ENCODE peak calls at places on chromosomes 5 and 9, in eight cellular contexts. One of them, this sample, is unnamed.

GRCh38 chr9:81601639-81602623 is 87.4 kb downstream of the TLE1 start:
- DNase-seq in body of pancreas: no peak
- DNase-seq in PC-9: no peak
- DNase-seq in tibial nerve: no peak
- DNase-seq in prostate gland: no peak
- DNase-seq in left ventricle myocardium inferior: no peak
- DNase-seq in CD8-positive, alpha-beta memory T cell: no peak
- DNase-seq in CD8-positive, alpha-beta T cell: no peak
- DNase-seq in this sample: no peak

GRCh38 chr9:88418715-88419540 is 30.7 kb downstream of the SPIN1 start:
- DNase-seq in CD8-positive, alpha-beta memory T cell: no peak
- DNase-seq in tibial nerve: no peak
- DNase-seq in PC-9: no peak
- DNase-seq in CD8-positive, alpha-beta T cell: no peak
- DNase-seq in body of pancreas: no peak
- DNase-seq in prostate gland: no peak
- DNase-seq in left ventricle myocardium inferior: no peak
- DNase-seq in this sample: no peak

GRCh38 chr5:56279979-56280378 is 46.8 kb upstream of the ANKRD55 start:
- DNase-seq in body of pancreas: no peak
- DNase-seq in tibial nerve: no peak
- DNase-seq in left ventricle myocardium inferior: no peak
- DNase-seq in CD8-positive, alpha-beta T cell: no peak
- DNase-seq in CD8-positive, alpha-beta memory T cell: no peak
- DNase-seq in prostate gland: no peak
- DNase-seq in PC-9: peak
- DNase-seq in this sample: no peak

GRCh38 chr5:174311121-174311520 is 265.6 kb downstream of the NSG2 start:
- DNase-seq in left ventricle myocardium inferior: no peak
- DNase-seq in body of pancreas: no peak
- DNase-seq in tibial nerve: no peak
- DNase-seq in PC-9: no peak
- DNase-seq in CD8-positive, alpha-beta T cell: no peak
- DNase-seq in CD8-positive, alpha-beta memory T cell: no peak
- DNase-seq in prostate gland: no peak
- DNase-seq in this sample: no peak

GRCh38 chr9:137984520-137985257 is 107.1 kb downstream of the CACNA1B start:
- DNase-seq in body of pancreas: no peak
- DNase-seq in tibial nerve: no peak
- DNase-seq in left ventricle myocardium inferior: no peak
- DNase-seq in prostate gland: no peak
- DNase-seq in CD8-positive, alpha-beta T cell: no peak
- DNase-seq in CD8-positive, alpha-beta memory T cell: no peak
- DNase-seq in PC-9: no peak
- DNase-seq in this sample: no peak

GRCh38 chr9:87443006-87443405 is 54.7 kb upstream of the DAPK1 start:
- DNase-seq in CD8-positive, alpha-beta T cell: no peak
- DNase-seq in PC-9: no peak
- DNase-seq in left ventricle myocardium inferior: no peak
- DNase-seq in tibial nerve: no peak
- DNase-seq in CD8-positive, alpha-beta memory T cell: no peak
- DNase-seq in body of pancreas: no peak
- DNase-seq in prostate gland: no peak
- DNase-seq in this sample: no peak

GRCh38 chr9:114611516-114612271 is 603 bp downstream of the TMEM268 start:
- DNase-seq in body of pancreas: peak
- DNase-seq in CD8-positive, alpha-beta memory T cell: no peak
- DNase-seq in PC-9: no peak
- DNase-seq in tibial nerve: peak
- DNase-seq in prostate gland: peak
- DNase-seq in left ventricle myocardium inferior: peak
- DNase-seq in CD8-positive, alpha-beta T cell: peak
- DNase-seq in this sample: peak

GRCh38 chr9:113896713-113897112 is 20.6 kb downstream of the ZNF618 start:
- DNase-seq in tibial nerve: no peak
- DNase-seq in CD8-positive, alpha-beta memory T cell: no peak
- DNase-seq in left ventricle myocardium inferior: no peak
- DNase-seq in CD8-positive, alpha-beta T cell: no peak
- DNase-seq in prostate gland: no peak
- DNase-seq in PC-9: no peak
- DNase-seq in body of pancreas: no peak
- DNase-seq in this sample: no peak

GRCh38 chr5:94793113-94793815 is 174.8 kb downstream of the SLF1 start:
- DNase-seq in PC-9: no peak
- DNase-seq in CD8-positive, alpha-beta memory T cell: peak
- DNase-seq in prostate gland: no peak
- DNase-seq in body of pancreas: no peak
- DNase-seq in CD8-positive, alpha-beta T cell: no peak
- DNase-seq in tibial nerve: no peak
- DNase-seq in left ventricle myocardium inferior: no peak
- DNase-seq in this sample: no peak

GRCh38 chr5:13552361-13552760 is 392.1 kb downstream of the DNAH5 start:
- DNase-seq in prostate gland: no peak
- DNase-seq in CD8-positive, alpha-beta memory T cell: no peak
- DNase-seq in left ventricle myocardium inferior: no peak
- DNase-seq in CD8-positive, alpha-beta T cell: no peak
- DNase-seq in tibial nerve: no peak
- DNase-seq in body of pancreas: no peak
- DNase-seq in PC-9: no peak
- DNase-seq in this sample: no peak

GRCh38 chr5:141330299-141331080 is at the start of gene PCDHGA1:
- DNase-seq in CD8-positive, alpha-beta memory T cell: no peak
- DNase-seq in prostate gland: no peak
- DNase-seq in PC-9: no peak
- DNase-seq in CD8-positive, alpha-beta T cell: peak
- DNase-seq in left ventricle myocardium inferior: no peak
- DNase-seq in tibial nerve: no peak
- DNase-seq in body of pancreas: peak
- DNase-seq in this sample: no peak

GRCh38 chr5:108935602-108936001 is 187.9 kb downstream of the FER start:
- DNase-seq in left ventricle myocardium inferior: no peak
- DNase-seq in CD8-positive, alpha-beta T cell: no peak
- DNase-seq in prostate gland: no peak
- DNase-seq in PC-9: no peak
- DNase-seq in CD8-positive, alpha-beta memory T cell: no peak
- DNase-seq in body of pancreas: no peak
- DNase-seq in tibial nerve: no peak
- DNase-seq in this sample: no peak

GRCh38 chr9:136133191-136133958 is 14.7 kb upstream of the TMEM250 start:
- DNase-seq in left ventricle myocardium inferior: no peak
- DNase-seq in tibial nerve: no peak
- DNase-seq in PC-9: no peak
- DNase-seq in prostate gland: no peak
- DNase-seq in CD8-positive, alpha-beta T cell: no peak
- DNase-seq in CD8-positive, alpha-beta memory T cell: no peak
- DNase-seq in body of pancreas: peak
- DNase-seq in this sample: no peak

GRCh38 chr5:149457393-149457763 is 78.3 kb upstream of the IL17B start:
- DNase-seq in CD8-positive, alpha-beta memory T cell: no peak
- DNase-seq in tibial nerve: no peak
- DNase-seq in PC-9: no peak
- DNase-seq in prostate gland: no peak
- DNase-seq in body of pancreas: no peak
- DNase-seq in left ventricle myocardium inferior: no peak
- DNase-seq in CD8-positive, alpha-beta T cell: no peak
- DNase-seq in this sample: no peak

GRCh38 chr5:172904643-172905345 is 54.4 kb upstream of the RPL26L1 start:
- DNase-seq in body of pancreas: peak
- DNase-seq in prostate gland: peak
- DNase-seq in PC-9: peak
- DNase-seq in CD8-positive, alpha-beta memory T cell: no peak
- DNase-seq in left ventricle myocardium inferior: peak
- DNase-seq in tibial nerve: peak
- DNase-seq in CD8-positive, alpha-beta T cell: no peak
- DNase-seq in this sample: peak

GRCh38 chr9:123355761-123356520 is at the start of gene CRB2:
- DNase-seq in PC-9: no peak
- DNase-seq in CD8-positive, alpha-beta memory T cell: no peak
- DNase-seq in CD8-positive, alpha-beta T cell: no peak
- DNase-seq in left ventricle myocardium inferior: no peak
- DNase-seq in tibial nerve: no peak
- DNase-seq in prostate gland: no peak
- DNase-seq in body of pancreas: no peak
- DNase-seq in this sample: peak

GRCh38 chr9:96137666-96138429 is 164.1 kb downstream of the HSD17B3 start:
- DNase-seq in tibial nerve: no peak
- DNase-seq in left ventricle myocardium inferior: no peak
- DNase-seq in CD8-positive, alpha-beta memory T cell: no peak
- DNase-seq in CD8-positive, alpha-beta T cell: no peak
- DNase-seq in prostate gland: no peak
- DNase-seq in PC-9: no peak
- DNase-seq in body of pancreas: no peak
- DNase-seq in this sample: no peak
- H3K27ac ChIP-seq in tibial nerve: peak
- H3K27ac ChIP-seq in left ventricle myocardium inferior: no peak
- H3K27ac ChIP-seq in CD8-positive, alpha-beta memory T cell: no peak
- H3K27ac ChIP-seq in CD8-positive, alpha-beta T cell: no peak
- H3K27ac ChIP-seq in prostate gland: peak
- H3K27ac ChIP-seq in PC-9: no peak
- H3K27ac ChIP-seq in body of pancreas: no peak
- H3K27ac ChIP-seq in this sample: no peak

GRCh38 chr5:139658928-139659667 is 10.9 kb downstream of the CXXC5 start:
- DNase-seq in body of pancreas: peak
- DNase-seq in PC-9: no peak
- DNase-seq in CD8-positive, alpha-beta T cell: no peak
- DNase-seq in CD8-positive, alpha-beta memory T cell: no peak
- DNase-seq in prostate gland: no peak
- DNase-seq in tibial nerve: no peak
- DNase-seq in left ventricle myocardium inferior: peak
- DNase-seq in this sample: peak
- H3K27ac ChIP-seq in body of pancreas: peak
- H3K27ac ChIP-seq in PC-9: peak
- H3K27ac ChIP-seq in CD8-positive, alpha-beta T cell: no peak
- H3K27ac ChIP-seq in CD8-positive, alpha-beta memory T cell: no peak
- H3K27ac ChIP-seq in prostate gland: peak
- H3K27ac ChIP-seq in tibial nerve: peak
- H3K27ac ChIP-seq in left ventricle myocardium inferior: peak
- H3K27ac ChIP-seq in this sample: peak

GRCh38 chr5:178213748-178214151 is 9.4 kb downstream of the HNRNPAB start:
- DNase-seq in tibial nerve: no peak
- DNase-seq in body of pancreas: no peak
- DNase-seq in CD8-positive, alpha-beta memory T cell: no peak
- DNase-seq in CD8-positive, alpha-beta T cell: no peak
- DNase-seq in left ventricle myocardium inferior: no peak
- DNase-seq in prostate gland: no peak
- DNase-seq in PC-9: no peak
- DNase-seq in this sample: no peak
- H3K27ac ChIP-seq in tibial nerve: no peak
- H3K27ac ChIP-seq in body of pancreas: no peak
- H3K27ac ChIP-seq in CD8-positive, alpha-beta memory T cell: no peak
- H3K27ac ChIP-seq in CD8-positive, alpha-beta T cell: no peak
- H3K27ac ChIP-seq in left ventricle myocardium inferior: no peak
- H3K27ac ChIP-seq in prostate gland: no peak
- H3K27ac ChIP-seq in PC-9: no peak
- H3K27ac ChIP-seq in this sample: no peak

DNA sequence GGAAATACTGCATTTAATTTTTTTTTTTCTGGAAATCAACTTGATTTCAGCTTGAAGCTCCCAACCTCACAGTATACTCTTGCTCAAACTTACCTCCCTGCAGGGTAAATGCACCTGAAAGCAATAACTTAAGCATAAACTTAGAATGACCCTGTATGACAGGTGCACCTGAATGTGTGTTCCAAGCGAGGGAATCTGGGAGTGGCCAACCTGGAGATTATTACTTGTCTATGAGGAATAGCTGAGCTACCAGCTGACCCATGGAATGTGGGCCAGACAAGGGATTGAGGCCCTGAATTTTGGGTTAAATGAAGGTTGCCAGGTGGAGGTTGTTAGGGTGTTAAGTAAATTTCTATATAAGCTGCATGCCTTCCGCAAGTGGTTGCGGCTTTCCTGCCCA is 140.6 kb downstream of the OSTF1 start:
- DNase-seq in tibial nerve: no peak
- DNase-seq in prostate gland: no peak
- DNase-seq in left ventricle myocardium inferior: no peak
- DNase-seq in CD8-positive, alpha-beta memory T cell: no peak
- DNase-seq in PC-9: peak
- DNase-seq in body of pancreas: no peak
- DNase-seq in CD8-positive, alpha-beta T cell: no peak
- DNase-seq in this sample: no peak
- H3K27ac ChIP-seq in tibial nerve: no peak
- H3K27ac ChIP-seq in prostate gland: peak
- H3K27ac ChIP-seq in left ventricle myocardium inferior: no peak
- H3K27ac ChIP-seq in CD8-positive, alpha-beta memory T cell: no peak
- H3K27ac ChIP-seq in PC-9: peak
- H3K27ac ChIP-seq in body of pancreas: no peak
- H3K27ac ChIP-seq in CD8-positive, alpha-beta T cell: no peak
- H3K27ac ChIP-seq in this sample: no peak

DNA sequence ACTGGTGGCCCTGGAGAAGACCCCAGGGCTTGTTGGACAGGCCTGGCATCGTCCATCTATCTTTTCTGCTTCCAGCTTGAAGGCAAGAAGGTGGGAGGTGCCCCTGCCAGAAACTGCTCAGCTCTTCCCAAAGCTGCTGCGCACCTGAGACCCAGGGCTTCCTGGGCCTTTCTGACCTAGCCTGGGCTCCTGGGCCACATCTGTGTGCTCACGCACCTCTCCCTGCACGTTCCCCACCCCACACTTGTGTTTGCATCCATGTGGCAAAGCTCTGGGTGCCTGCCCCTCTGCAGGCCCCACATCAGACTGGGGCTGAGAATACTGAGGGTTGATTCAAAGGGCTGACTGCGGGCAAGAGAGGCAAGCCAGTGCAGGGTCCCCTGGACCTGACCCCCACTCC is 63.4 kb downstream of the PFDN1 start:
- DNase-seq in CD8-positive, alpha-beta T cell: no peak
- DNase-seq in PC-9: no peak
- DNase-seq in CD8-positive, alpha-beta memory T cell: no peak
- DNase-seq in tibial nerve: no peak
- DNase-seq in left ventricle myocardium inferior: no peak
- DNase-seq in body of pancreas: no peak
- DNase-seq in prostate gland: no peak
- DNase-seq in this sample: no peak
- H3K27ac ChIP-seq in CD8-positive, alpha-beta T cell: no peak
- H3K27ac ChIP-seq in PC-9: no peak
- H3K27ac ChIP-seq in CD8-positive, alpha-beta memory T cell: no peak
- H3K27ac ChIP-seq in tibial nerve: no peak
- H3K27ac ChIP-seq in left ventricle myocardium inferior: no peak
- H3K27ac ChIP-seq in body of pancreas: no peak
- H3K27ac ChIP-seq in prostate gland: no peak
- H3K27ac ChIP-seq in this sample: no peak

GRCh38 chr5:128988476-128988875 is 23.2 kb downstream of the SLC27A6 start:
- DNase-seq in PC-9: no peak
- DNase-seq in body of pancreas: no peak
- DNase-seq in prostate gland: no peak
- DNase-seq in tibial nerve: no peak
- DNase-seq in CD8-positive, alpha-beta memory T cell: no peak
- DNase-seq in left ventricle myocardium inferior: no peak
- DNase-seq in CD8-positive, alpha-beta T cell: no peak
- DNase-seq in this sample: no peak

GRCh38 chr5:128984480-128984879 is 19.2 kb downstream of the SLC27A6 start:
- DNase-seq in left ventricle myocardium inferior: no peak
- DNase-seq in body of pancreas: no peak
- DNase-seq in PC-9: no peak
- DNase-seq in prostate gland: no peak
- DNase-seq in CD8-positive, alpha-beta T cell: no peak
- DNase-seq in tibial nerve: no peak
- DNase-seq in CD8-positive, alpha-beta memory T cell: no peak
- DNase-seq in this sample: no peak
- H3K27ac ChIP-seq in left ventricle myocardium inferior: no peak
- H3K27ac ChIP-seq in body of pancreas: no peak
- H3K27ac ChIP-seq in PC-9: no peak
- H3K27ac ChIP-seq in prostate gland: no peak
- H3K27ac ChIP-seq in CD8-positive, alpha-beta T cell: no peak
- H3K27ac ChIP-seq in tibial nerve: no peak
- H3K27ac ChIP-seq in CD8-positive, alpha-beta memory T cell: no peak
- H3K27ac ChIP-seq in this sample: no peak

This sample was measured in uterus.